ENCODE peak calls at places on chromosomes 11 and 22, in seven cellular contexts. O is body of pancreas, S is prostate gland, C is tibial nerve, M is psoas muscle, L is transverse colon, T is breast epithelium. A is an unnamed sample. For H3K4me1, the result is how much of the 10 kb centered on the place peaks cover.

GRCh38 chr11:57662893-57663292 is 5.0 kb upstream of the ZDHHC5 start:
- DNase-seq in M (no peak), O (no peak), C (no peak), T (no peak), S (no peak), L (no peak), A (no peak)

GRCh38 chr22:19463491-19464469 is 15.2 kb downstream of the UFD1 start:
- DNase-seq in C (peak), L (no peak), T (no peak), M (peak), O (no peak), S (no peak), A (no peak)

GRCh38 chr11:77821349-77821851 is 456 bp downstream of the AAMDC start:
- DNase-seq in C (no peak), O (peak), S (peak), T (no peak), L (peak), M (peak), A (no peak)

GRCh38 chr11:72598901-72599300 is 75.3 kb downstream of the PDE2A start:
- DNase-seq in T (no peak), S (peak), O (peak), M (peak), L (peak), C (no peak), A (no peak)

GRCh38 chr11:7485854-7486425 is 634 bp downstream of the OLFML1 start:
- DNase-seq in L (no peak), O (no peak), M (no peak), C (no peak), T (no peak), S (no peak), A (no peak)

GRCh38 chr11:31419138-31419537 is 49.5 kb downstream of the DNAJC24 start:
- DNase-seq in C (no peak), M (no peak), L (no peak), T (no peak), O (no peak), S (no peak), A (no peak)

GRCh38 chr11:116328410-116328809 is 444.4 kb downstream of the BUD13 start:
- DNase-seq in L (no peak), T (no peak), M (no peak), C (no peak), O (no peak), S (no peak), A (no peak)

GRCh38 chr22:28992565-28993326 is 68.9 kb downstream of the C22orf31 start:
- DNase-seq in M (no peak), C (no peak), T (no peak), L (no peak), O (no peak), S (no peak), A (no peak)

GRCh38 chr11:128840783-128841182 is 26.3 kb downstream of the KCNJ1 start:
- DNase-seq in T (no peak), O (no peak), L (no peak), C (no peak), M (no peak), S (no peak), A (no peak)

GRCh38 chr22:44351685-44352377 is 39.1 kb upstream of the SHISAL1 start:
- DNase-seq in S (peak), T (no peak), L (peak), M (no peak), O (no peak), C (no peak), A (no peak)

GRCh38 chr11:83682645-83682973 is 396.4 kb upstream of the CCDC90B start:
- DNase-seq in O (no peak), C (no peak), M (no peak), S (no peak), L (no peak), T (no peak), A (no peak)

GRCh38 chr11:20000393-20001134 is 159.7 kb downstream of the DBX1 start:
- DNase-seq in C (no peak), L (no peak), M (no peak), S (no peak), T (no peak), O (no peak), A (no peak)

GRCh38 chr22:50194037-50194809 is 6.6 kb upstream of the SELENOO start:
- DNase-seq in M (no peak), T (no peak), O (no peak), S (no peak), C (no peak), L (no peak), A (no peak)
- H3K4me1 ChIP-seq in M (under half), T (under half), O (half or more), S (under half), C (under half), L (under half), A (under half)

GRCh38 chr11:112004389-112004788 is 20.8 kb upstream of the DLAT start:
- DNase-seq in O (no peak), T (no peak), C (no peak), M (no peak), L (no peak), S (no peak), A (no peak)

GRCh38 chr11:111996129-111996528 is 29.1 kb upstream of the DLAT start:
- DNase-seq in C (no peak), O (no peak), M (no peak), S (no peak), L (no peak), T (no peak), A (no peak)

GRCh38 chr11:112002491-112003216 is 22.6 kb upstream of the DLAT start:
- DNase-seq in C (no peak), O (no peak), S (no peak), T (no peak), M (no peak), L (no peak), A (no peak)

GRCh38 chr11:112000703-112001102 is 24.5 kb upstream of the DLAT start:
- DNase-seq in L (no peak), C (no peak), O (no peak), S (no peak), M (no peak), T (no peak), A (no peak)

GRCh38 chr11:111999111-111999510 is 26.1 kb upstream of the DLAT start:
- DNase-seq in C (no peak), S (no peak), L (no peak), M (no peak), T (no peak), O (no peak), A (no peak)
- H3K4me1 ChIP-seq in C (under half), S (under half), L (under half), M (under half), T (under half), O (under half), A (under half)

GRCh38 chr11:114140826-114141225 is 81.3 kb downstream of the ZBTB16 start:
- DNase-seq in S (no peak), M (peak), O (no peak), L (no peak), C (no peak), T (no peak), A (no peak)

GRCh38 chr11:114142646-114143045 is 83.1 kb downstream of the ZBTB16 start:
- DNase-seq in C (no peak), S (no peak), L (no peak), O (no peak), M (no peak), T (no peak), A (no peak)

GRCh38 chr11:114138411-114138810 is 78.9 kb downstream of the ZBTB16 start:
- DNase-seq in S (no peak), O (no peak), M (no peak), C (no peak), L (no peak), T (no peak), A (no peak)

GRCh38 chr11:114145166-114145695 is 85.7 kb downstream of the ZBTB16 start:
- DNase-seq in O (no peak), S (no peak), M (no peak), T (no peak), L (no peak), C (no peak), A (no peak)

GRCh38 chr11:114141863-114142590 is 82.5 kb downstream of the ZBTB16 start:
- DNase-seq in O (no peak), S (no peak), M (no peak), L (no peak), T (no peak), C (no peak), A (no peak)
- H3K4me1 ChIP-seq in O (half or more), S (under half), M (half or more), L (half or more), T (under half), C (under half), A (under half)

GRCh38 chr22:37896181-37896592 is 9.9 kb upstream of the MICALL1 start:
- DNase-seq in M (no peak), O (no peak), L (peak), T (no peak), C (no peak), S (peak), A (peak)
- H3K4me1 ChIP-seq in M (under half), O (half or more), L (under half), T (under half), C (under half), S (under half), A (under half)

DNA sequence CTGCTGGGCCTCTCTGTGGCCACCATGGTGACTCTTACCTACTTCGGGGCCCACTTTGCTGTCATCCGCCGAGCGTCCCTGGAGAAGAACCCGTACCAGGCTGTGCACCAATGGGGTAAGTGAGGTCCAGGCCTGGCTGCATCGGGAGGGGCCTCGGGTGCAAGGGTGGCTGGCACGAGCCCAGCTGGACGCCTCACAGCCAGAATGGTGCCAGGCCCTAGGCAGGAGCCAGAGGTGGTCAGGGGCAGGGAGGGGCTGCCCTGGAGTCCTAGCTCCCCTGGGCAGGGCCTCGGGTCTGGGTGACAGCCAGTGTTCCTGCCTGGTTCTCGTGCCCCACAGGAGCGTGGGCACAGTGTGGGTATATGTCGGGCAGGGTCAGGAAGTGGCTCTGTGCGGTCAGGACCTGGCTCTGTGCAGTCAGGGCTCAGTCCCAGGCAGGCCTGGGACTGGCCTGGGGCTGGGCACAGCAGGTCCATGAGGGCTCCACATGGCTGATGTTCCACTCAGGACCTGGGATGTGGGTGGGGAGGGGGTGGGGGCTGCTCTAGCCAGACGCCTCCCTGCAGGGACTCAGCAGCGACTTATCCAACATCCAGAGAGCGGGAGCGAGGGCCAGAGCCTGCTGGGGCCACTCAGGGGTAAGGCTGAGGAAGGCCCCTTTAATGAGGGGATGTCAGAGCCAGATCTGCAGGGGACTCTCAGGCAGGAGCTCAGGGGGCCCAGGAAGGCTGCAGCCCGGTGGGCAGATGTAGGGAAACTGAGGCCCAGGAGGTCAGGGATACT is 1.2 kb downstream of the TSPAN32 start:
- DNase-seq in L (no peak), T (peak), O (peak), M (peak), S (no peak), C (no peak), A (no peak)
- H3K4me1 ChIP-seq in L (under half), T (under half), O (under half), M (under half), S (under half), C (under half), A (half or more)

GRCh38 chr22:39997421-39997820 is 2.7 kb downstream of the FAM83F start:
- DNase-seq in L (no peak), M (no peak), C (no peak), T (no peak), O (no peak), S (no peak), A (no peak)

GRCh38 chr22:39996732-39997131 is 2.0 kb downstream of the FAM83F start:
- DNase-seq in O (no peak), T (no peak), S (no peak), M (no peak), C (no peak), L (no peak), A (no peak)

GRCh38 chr22:40000171-40000570 is 5.4 kb downstream of the FAM83F start:
- DNase-seq in S (no peak), O (no peak), L (no peak), M (no peak), C (no peak), T (no peak), A (no peak)

GRCh38 chr22:39999144-39999757 is 4.5 kb downstream of the FAM83F start:
- DNase-seq in M (no peak), L (peak), C (no peak), S (no peak), O (no peak), T (no peak), A (no peak)

GRCh38 chr22:39997939-39998726 is 3.4 kb downstream of the FAM83F start:
- DNase-seq in T (peak), S (peak), M (no peak), C (no peak), L (peak), O (peak), A (no peak)
- H3K4me1 ChIP-seq in T (under half), S (under half), M (under half), C (under half), L (under half), O (half or more), A (under half)

GRCh38 chr22:38314140-38314991 is 2.9 kb downstream of the CSNK1E start:
- DNase-seq in S (no peak), L (peak), T (no peak), O (no peak), M (no peak), C (no peak), A (no peak)

GRCh38 chr22:38311331-38311635 is 6.0 kb downstream of the CSNK1E start:
- DNase-seq in L (no peak), O (no peak), C (no peak), T (no peak), M (no peak), S (no peak), A (no peak)

GRCh38 chr22:38310518-38311330 is 6.5 kb downstream of the CSNK1E start:
- DNase-seq in O (no peak), C (no peak), L (no peak), M (peak), S (no peak), T (no peak), A (no peak)

GRCh38 chr22:38313384-38313955 is 3.8 kb downstream of the CSNK1E start:
- DNase-seq in C (no peak), L (peak), M (peak), S (no peak), T (no peak), O (peak), A (peak)

GRCh38 chr22:38312261-38312800 is 4.9 kb downstream of the CSNK1E start:
- DNase-seq in L (no peak), O (no peak), M (no peak), C (no peak), S (peak), T (no peak), A (no peak)
- H3K4me1 ChIP-seq in L (half or more), O (under half), M (half or more), C (under half), S (under half), T (under half), A (under half)